ENCODE peak calls at places on chromosomes 2 and 18, in six cellular contexts. Y, G, I, C, M and T are unnamed samples.

GRCh38 chr2:157936464-157936863 is 60.3 kb upstream of the ACVR1 start:
- DNase-seq in Y (no peak), G (no peak), I (peak), C (no peak), M (no peak), T (no peak)

GRCh38 chr2:14554829-14555580 is 77.5 kb upstream of the LRATD1 start:
- DNase-seq in Y (no peak), G (no peak), I (no peak), C (no peak), M (no peak), T (no peak)

GRCh38 chr2:150045601-150046000 is 441.9 kb downstream of the RND3 start:
- DNase-seq in Y (no peak), G (no peak), I (no peak), C (no peak), M (no peak), T (no peak)

GRCh38 chr2:98944786-98945185 is 8.8 kb upstream of the CRACDL start:
- DNase-seq in Y (no peak), G (no peak), I (peak), C (peak), M (peak), T (no peak)

GRCh38 chr2:29165362-29166236 is 50.4 kb downstream of the CLIP4 start:
- DNase-seq in Y (no peak), G (no peak), I (peak), C (peak), M (peak), T (no peak)

GRCh38 chr18:38996056-38996455 is 1430.5 kb upstream of the CELF4 start:
- DNase-seq in Y (no peak), G (no peak), I (no peak), C (no peak), M (no peak), T (no peak)

GRCh38 chr2:16662440-16662839 is 3.2 kb downstream of the CYRIA start:
- DNase-seq in Y (peak), G (no peak), I (peak), C (no peak), M (peak), T (no peak)

GRCh38 chr2:102185347-102185746 is 1.5 kb upstream of the IL1RL2 start:
- DNase-seq in Y (no peak), G (no peak), I (no peak), C (peak), M (peak), T (no peak)

GRCh38 chr2:11899264-11899818 is 152.9 kb downstream of the LPIN1 start:
- DNase-seq in Y (no peak), G (no peak), I (peak), C (peak), M (peak), T (no peak)

GRCh38 chr2:20208487-20208882 is 16.4 kb downstream of the SDC1 start:
- DNase-seq in Y (no peak), G (no peak), I (no peak), C (no peak), M (peak), T (no peak)

GRCh38 chr2:186927185-186927866 is 78.4 kb upstream of the ZSWIM2 start:
- DNase-seq in Y (no peak), G (no peak), I (no peak), C (no peak), M (no peak), T (no peak)

GRCh38 chr2:133264951-133265949 is 303.0 kb downstream of the NCKAP5 start:
- DNase-seq in Y (no peak), G (peak), I (no peak), C (peak), M (no peak), T (peak)

GRCh38 chr2:186862869-186863709 is 14.1 kb upstream of the ZSWIM2 start:
- DNase-seq in Y (no peak), G (no peak), I (peak), C (peak), M (peak), T (no peak)

GRCh38 chr2:138293045-138293444 is 208.5 kb upstream of the SPOPL start:
- DNase-seq in Y (no peak), G (no peak), I (no peak), C (no peak), M (no peak), T (no peak)

GRCh38 chr2:118807668-118808428 is 39.6 kb downstream of the EN1 start:
- DNase-seq in Y (no peak), G (no peak), I (no peak), C (no peak), M (no peak), T (no peak)

GRCh38 chr18:78939734-78940260 is 39.8 kb upstream of the SALL3 start:
- DNase-seq in Y (no peak), G (no peak), I (no peak), C (no peak), M (no peak), T (no peak)

GRCh38 chr2:236536727-236537398 is 32.8 kb upstream of the ACKR3 start:
- DNase-seq in Y (no peak), G (no peak), I (no peak), C (no peak), M (no peak), T (peak)

GRCh38 chr2:27798948-27799645 is 27.6 kb downstream of the MRPL33 start:
- DNase-seq in Y (peak), G (peak), I (peak), C (peak), M (peak), T (no peak)

GRCh38 chr2:201931955-201932354 is 101.7 kb upstream of the FZD7 start:
- DNase-seq in Y (no peak), G (no peak), I (no peak), C (peak), M (no peak), T (no peak)

GRCh38 chr18:11260963-11261441 is 111.6 kb upstream of the PIEZO2 start:
- DNase-seq in Y (no peak), G (no peak), I (no peak), C (no peak), M (no peak), T (no peak)

GRCh38 chr2:25228848-25229674 is 60.7 kb upstream of the POMC start:
- DNase-seq in Y (peak), G (peak), I (peak), C (peak), M (peak), T (peak)

GRCh38 chr2:46239847-46240181 is 57.4 kb upstream of the EPAS1 start:
- DNase-seq in Y (no peak), G (no peak), I (no peak), C (no peak), M (no peak), T (peak)

GRCh38 chr2:60875520-60875919 is 5.9 kb upstream of the REL start:
- DNase-seq in Y (no peak), G (no peak), I (no peak), C (no peak), M (no peak), T (no peak)

GRCh38 chr2:74532222-74532621 is 2.5 kb downstream of the HTRA2 start:
- DNase-seq in Y (no peak), G (no peak), I (peak), C (peak), M (peak), T (no peak)

GRCh38 chr2:166900700-166901099 is 12.4 kb downstream of the XIRP2 start:
- DNase-seq in Y (no peak), G (no peak), I (peak), C (peak), M (peak), T (no peak)

GRCh38 chr2:28695245-28695647 is 56.4 kb upstream of the PPP1CB start:
- DNase-seq in Y (peak), G (no peak), I (no peak), C (no peak), M (no peak), T (no peak)

GRCh38 chr2:75552222-75552621 is 8.5 kb downstream of the EVA1A start:
- DNase-seq in Y (no peak), G (no peak), I (no peak), C (no peak), M (no peak), T (no peak)

GRCh38 chr2:7672027-7672684 is 754.9 kb downstream of the RNF144A start:
- DNase-seq in Y (no peak), G (peak), I (peak), C (peak), M (peak), T (peak)

GRCh38 chr2:130827502-130828251 is 9.0 kb upstream of the ARHGEF4 start:
- DNase-seq in Y (no peak), G (peak), I (peak), C (peak), M (peak), T (no peak)

GRCh38 chr2:112906276-112906675 is 4.7 kb upstream of the IL37 start:
- DNase-seq in Y (no peak), G (no peak), I (peak), C (peak), M (no peak), T (no peak)

GRCh38 chr18:5890606-5891360 is 4.5 kb downstream of the TMEM200C start:
- DNase-seq in Y (peak), G (peak), I (no peak), C (no peak), M (no peak), T (no peak)

GRCh38 chr2:4553219-4553618 is 849.8 kb downstream of the DCDC2C start:
- DNase-seq in Y (no peak), G (no peak), I (no peak), C (no peak), M (no peak), T (no peak)

DNA sequence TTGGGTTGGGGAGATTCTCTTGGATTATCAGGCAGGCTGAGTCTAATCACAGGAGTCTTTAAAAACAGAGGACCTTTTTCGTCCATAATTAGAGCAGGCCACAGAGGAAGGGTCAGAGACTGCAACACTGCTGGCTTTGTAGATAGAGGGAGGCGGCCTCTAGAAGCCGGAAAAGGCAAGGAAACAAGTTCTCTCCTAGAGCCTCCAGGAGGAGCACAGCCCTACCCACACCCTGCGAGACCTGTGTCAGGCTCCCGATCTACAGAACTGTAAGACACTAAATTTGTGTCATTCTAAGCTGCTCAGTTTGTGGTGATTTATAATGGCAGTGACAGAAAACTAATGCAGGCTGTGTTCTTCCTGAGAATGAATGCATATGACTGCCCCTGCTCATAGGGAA is 15.3 kb downstream of the ID2 start:
- DNase-seq in Y (no peak), G (no peak), I (no peak), C (no peak), M (no peak), T (no peak)
- TF ChIP-seq CTCF in Y (no peak), G (no peak), I (no peak), C (no peak), M (no peak), T (no peak)

GRCh38 chr2:238162516-238163441 is 4.0 kb downstream of the ERFE start:
- DNase-seq in Y (no peak), G (no peak), I (no peak), C (no peak), M (peak), T (no peak)

GRCh38 chr2:238160206-238161129 is 1.7 kb downstream of the ERFE start:
- DNase-seq in Y (no peak), G (no peak), I (no peak), C (no peak), M (no peak), T (no peak)

GRCh38 chr2:238163494-238164198 is 4.9 kb downstream of the ERFE start:
- DNase-seq in Y (no peak), G (no peak), I (no peak), C (no peak), M (no peak), T (no peak)

GRCh38 chr2:238161291-238162051 is 2.7 kb downstream of the ERFE start:
- DNase-seq in Y (no peak), G (no peak), I (no peak), C (no peak), M (no peak), T (no peak)

DNA sequence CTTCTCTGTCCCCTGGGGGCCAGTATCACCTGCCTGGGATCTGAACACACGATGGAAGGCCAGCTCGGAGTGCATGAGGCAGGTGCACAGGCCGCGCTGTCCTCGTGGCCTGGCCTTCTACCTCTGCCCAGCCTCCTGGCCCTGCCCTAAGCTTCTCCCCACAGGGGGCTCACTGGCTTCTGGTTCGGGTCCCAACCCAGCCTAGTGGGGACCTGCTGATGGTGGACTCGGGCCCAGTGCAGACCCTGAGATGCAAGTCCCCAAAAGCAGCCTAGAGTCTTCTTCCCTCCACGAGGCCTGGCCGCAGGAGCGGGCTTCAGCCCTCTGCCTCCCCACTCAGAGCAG is 3.4 kb downstream of the ERFE start:
- DNase-seq in Y (no peak), G (no peak), I (no peak), C (no peak), M (no peak), T (no peak)
- H3K4me3 ChIP-seq in Y (no peak), G (no peak), I (no peak), C (no peak), M (no peak), T (no peak)

DNA sequence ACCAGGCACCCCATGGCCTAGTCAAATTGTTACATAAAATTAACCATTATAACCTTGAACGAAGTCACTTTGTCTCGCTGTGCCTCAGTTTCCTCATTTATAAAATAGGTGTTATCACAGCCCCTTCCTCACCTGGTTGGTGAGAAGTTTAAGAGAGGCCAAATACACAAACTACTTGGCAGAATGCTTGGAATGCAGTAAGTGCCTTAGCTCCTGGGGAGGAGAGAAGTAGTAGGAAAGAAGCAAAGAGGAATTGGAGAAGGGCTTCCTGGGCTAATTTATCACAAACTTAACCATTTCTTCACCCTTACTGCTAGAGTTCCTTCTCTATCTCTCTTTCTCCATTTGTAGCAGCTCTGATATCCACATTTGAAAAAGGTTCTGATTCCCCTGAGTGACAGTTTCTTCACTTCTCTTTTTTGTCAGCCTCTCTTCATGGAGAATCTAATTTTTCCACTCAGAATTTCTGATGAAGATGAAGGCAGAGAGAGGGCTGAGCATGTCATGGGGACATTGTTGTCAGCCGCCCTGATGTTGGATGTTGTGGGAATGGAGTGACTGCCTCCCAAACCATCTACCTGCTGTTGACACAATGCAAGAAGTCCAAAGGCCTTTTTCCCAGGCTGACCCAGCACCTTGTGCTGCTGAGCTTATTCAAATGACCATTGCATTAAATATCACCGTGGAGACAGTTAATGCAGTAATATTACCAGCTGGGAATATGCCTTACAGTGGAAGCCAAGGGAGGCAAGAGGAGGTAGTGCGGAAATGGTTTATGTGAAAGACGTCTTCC is 60.4 kb downstream of the BOD1L2 start:
- DNase-seq in Y (no peak), G (no peak), I (no peak), C (no peak), M (no peak), T (no peak)
- TF ChIP-seq CTCF in Y (no peak), G (no peak), I (no peak), C (no peak), M (no peak), T (no peak)

DNA sequence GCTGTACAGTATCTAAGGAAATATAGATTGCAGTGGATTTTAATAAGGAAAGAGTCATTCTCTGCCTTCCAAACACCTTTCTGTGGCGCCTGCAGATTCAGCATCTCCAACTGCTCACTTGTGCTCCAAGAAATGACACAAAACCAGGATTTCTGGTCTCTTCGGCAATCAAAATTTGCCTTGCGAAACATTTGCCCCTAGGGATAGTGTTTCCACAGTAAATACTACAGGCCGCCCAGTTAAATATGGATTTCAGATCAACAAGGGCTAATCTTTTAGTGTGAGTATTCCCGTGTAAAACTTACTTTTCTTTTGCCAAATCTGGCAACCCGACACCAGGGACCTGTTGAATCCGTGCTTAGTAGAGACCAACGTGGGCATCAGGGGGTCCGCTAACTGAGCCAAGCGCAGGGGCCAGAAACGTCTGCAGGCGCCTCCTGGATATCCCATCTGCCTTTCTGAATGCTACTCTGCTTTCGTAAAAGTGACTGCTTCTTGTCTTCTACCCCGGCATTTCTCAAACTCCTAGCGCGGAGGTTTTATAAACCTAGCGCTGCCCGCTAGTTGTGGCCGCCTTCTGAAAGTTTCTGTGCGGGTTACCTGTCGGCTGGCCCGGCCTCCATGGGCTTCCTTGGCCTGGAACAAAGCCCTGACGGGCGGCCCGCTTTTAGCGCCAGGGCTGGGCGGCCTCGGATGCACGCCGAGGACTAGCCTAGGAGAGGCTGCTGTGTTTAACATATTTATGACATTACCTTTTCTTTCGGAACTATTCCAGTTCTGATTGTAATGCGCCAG is 2.5 kb downstream of the CYP1B1 start:
- DNase-seq in Y (peak), G (no peak), I (no peak), C (peak), M (no peak), T (no peak)
- H3K4me3 ChIP-seq in Y (peak), G (peak), I (peak), C (peak), M (peak), T (no peak)

GRCh38 chr2:146523218-146523617 is 1321.6 kb upstream of the ACVR2A start:
- DNase-seq in Y (no peak), G (no peak), I (no peak), C (peak), M (peak), T (no peak)
- TF ChIP-seq CTCF in Y (no peak), G (peak), I (no peak), C (peak), M (peak), T (no peak)

DNA sequence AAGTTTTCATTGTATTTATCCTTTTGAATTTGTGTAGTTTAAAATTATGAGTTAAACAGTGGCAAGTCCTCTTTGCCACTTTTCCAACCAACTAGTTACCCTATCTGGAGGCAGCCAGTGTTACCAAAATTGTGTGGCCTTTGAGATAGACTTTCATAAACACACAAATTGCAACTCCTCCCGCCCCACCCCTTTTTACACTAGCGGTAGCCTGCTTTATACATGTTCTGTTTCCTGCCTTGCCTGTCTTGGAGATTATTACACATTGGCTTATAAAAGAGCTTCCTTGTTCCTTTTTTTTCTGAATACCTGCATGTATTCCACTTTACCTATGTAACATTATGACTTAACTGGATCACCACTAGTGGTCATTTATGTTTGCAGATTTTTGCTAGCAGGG is 56.5 kb downstream of the RPIA start:
- DNase-seq in Y (no peak), G (no peak), I (no peak), C (no peak), M (no peak), T (no peak)
- H3K4me3 ChIP-seq in Y (no peak), G (no peak), I (no peak), C (no peak), M (no peak), T (no peak)

DNA sequence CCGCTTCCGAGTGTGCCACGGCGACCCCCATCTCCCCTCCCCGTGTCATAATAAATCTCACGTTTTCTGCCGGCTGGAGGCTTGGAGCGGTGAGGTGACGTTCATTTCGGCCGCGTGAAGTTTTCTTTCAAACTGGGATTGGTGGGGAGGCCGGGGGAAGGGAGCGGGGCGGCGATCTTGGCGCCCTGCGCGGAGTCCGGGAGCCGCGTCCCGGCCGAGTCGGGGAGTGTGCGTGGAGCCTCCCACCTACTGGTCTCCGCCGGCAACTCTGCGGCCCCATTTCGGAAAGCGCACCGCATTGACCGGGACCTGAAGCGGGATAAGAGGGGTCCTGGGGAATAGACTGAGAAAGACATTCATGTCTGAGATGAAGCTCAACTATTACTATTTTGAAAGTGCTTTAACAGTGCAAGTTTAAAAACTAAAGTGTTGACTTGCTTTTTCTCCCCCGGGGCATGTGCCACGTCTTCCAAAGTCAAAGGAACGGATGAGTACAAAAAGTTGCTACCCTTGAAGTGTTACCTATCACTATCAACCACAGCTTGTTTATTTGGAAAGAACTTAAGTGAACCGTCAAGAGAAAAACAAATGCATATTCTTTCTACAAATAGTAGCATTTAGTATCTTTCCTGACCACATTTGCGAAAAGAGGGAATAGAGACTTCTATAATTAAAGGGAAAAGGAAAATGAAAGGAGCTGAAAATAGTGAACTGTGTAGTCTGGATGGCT is 818 bp upstream of the IKZF2 start:
- DNase-seq in Y (peak), G (peak), I (peak), C (peak), M (peak), T (peak)
- TF ChIP-seq CTCF in Y (peak), G (peak), I (peak), C (peak), M (peak), T (no peak)